ENCODE peak calls at places on chromosome X, in six cellular contexts. M, O, Z, Q, L and F are unnamed samples.

GRCh38 chrX:131752493-131753198 is 208.8 kb downstream of the OR13H1 start:
- DNase-seq in O (no peak), M (no peak), L (no peak), Z (peak; percentile 6), Q (peak; percentile 60), F (no peak)

GRCh38 chrX:12137982-12138365 is 299 bp upstream of the FRMPD4 start:
- DNase-seq in L (no peak), O (no peak), Q (peak; percentile 12), Z (no peak), M (no peak), F (peak; percentile 3)

GRCh38 chrX:96211953-96212352 is 472.7 kb upstream of the DIAPH2 start:
- DNase-seq in Q (no peak), M (no peak), L (peak; percentile 0), O (no peak), Z (no peak), F (no peak)

GRCh38 chrX:123771449-123772064 is 38.7 kb upstream of the THOC2 start:
- DNase-seq in Q (no peak), L (no peak), M (no peak), Z (no peak), O (no peak), F (no peak)

GRCh38 chrX:112968351-112969133 is 127.9 kb upstream of the AMOT start:
- DNase-seq in L (no peak), M (no peak), Q (peak; percentile 1), O (no peak), Z (no peak), F (no peak)

GRCh38 chrX:132612990-132613564 is 124.2 kb upstream of the MBNL3 start:
- DNase-seq in Z (no peak), M (peak; percentile 51), L (peak; percentile 47), Q (peak; percentile 61), O (peak; percentile 39), F (peak; percentile 46)

GRCh38 chrX:16114640-16115039 is 8.7 kb upstream of the GRPR start:
- DNase-seq in O (no peak), Z (no peak), L (peak; percentile 69), M (no peak), Q (no peak), F (no peak)

GRCh38 chrX:137071596-137071995 is 37.8 kb upstream of the GPR101 start:
- DNase-seq in Z (no peak), L (no peak), Q (no peak), O (no peak), M (no peak), F (no peak)

GRCh38 chrX:9532349-9532748 is 67.5 kb downstream of the TBL1X start:
- DNase-seq in M (no peak), Q (no peak), O (no peak), Z (no peak), L (no peak), F (no peak)

GRCh38 chrX:110026099-110026844 is 23.4 kb downstream of the TMEM164 start:
- DNase-seq in Q (peak; percentile 62), O (peak; percentile 9), M (no peak), Z (no peak), L (no peak), F (no peak)

GRCh38 chrX:12390301-12390700 is 252.0 kb downstream of the FRMPD4 start:
- DNase-seq in Q (no peak), L (peak; percentile 9), M (no peak), Z (no peak), O (no peak), F (no peak)

GRCh38 chrX:85111347-85111746 is 107.7 kb downstream of the APOOL start:
- DNase-seq in M (no peak), L (peak; percentile 15), Q (peak; percentile 32), Z (no peak), O (no peak), F (no peak)

GRCh38 chrX:86379209-86379608 is 231.0 kb downstream of the DACH2 start:
- DNase-seq in Q (no peak), Z (no peak), O (no peak), L (no peak), M (no peak), F (no peak)

GRCh38 chrX:111756486-111756885 is 75.5 kb downstream of the ALG13 start:
- DNase-seq in M (no peak), Z (no peak), Q (no peak), O (no peak), L (no peak), F (no peak)

GRCh38 chrX:148070504-148070877 is 89.4 kb downstream of the FMR1NB start:
- DNase-seq in M (no peak), Z (no peak), Q (no peak), L (no peak), O (no peak), F (no peak)

GRCh38 chrX:727738-728621 is 97.4 kb downstream of the SHOX start:
- DNase-seq in Z (no peak), Q (peak; percentile 36), M (peak; percentile 77), L (no peak), O (no peak), F (no peak)

GRCh38 chrX:73400136-73400748 is 46.6 kb upstream of the CDX4 start:
- DNase-seq in Q (peak; percentile 4), Z (no peak), L (no peak), O (no peak), M (no peak), F (no peak)

GRCh38 chrX:53421772-53422090 is 723 bp downstream of the SMC1A start:
- DNase-seq in Z (no peak), O (no peak), Q (no peak), M (no peak), L (no peak), F (no peak)

GRCh38 chrX:25034889-25035288 is 19.1 kb upstream of the ARX start:
- DNase-seq in M (no peak), O (no peak), Z (no peak), Q (peak; percentile 36), L (peak; percentile 28), F (no peak)

GRCh38 chrX:151974336-151975227 is at the start of gene GABRE:
- DNase-seq in Q (no peak), O (peak; percentile 32), M (peak; percentile 36), L (no peak), Z (no peak), F (peak; percentile 18)

GRCh38 chrX:46811101-46811500 is 25.7 kb upstream of the RP2 start:
- DNase-seq in M (no peak), L (no peak), Q (peak; percentile 32), O (no peak), Z (no peak), F (no peak)

GRCh38 chrX:150635952-150636351 is 57.2 kb upstream of the MTMR1 start:
- DNase-seq in Q (peak; percentile 76), M (no peak), L (peak; percentile 58), O (no peak), Z (no peak), F (no peak)

GRCh38 chrX:109537324-109537665 is 651 bp downstream of the NXT2 start:
- DNase-seq in L (peak; percentile 78), Q (peak; percentile 83), Z (no peak), M (no peak), O (peak; percentile 82), F (peak; percentile 2)

GRCh38 chrX:46208225-46208854 is 336.9 kb downstream of the ZNF674 start:
- DNase-seq in O (no peak), L (peak; percentile 3), M (no peak), Q (peak; percentile 60), Z (no peak), F (no peak)

GRCh38 chrX:39201305-39201990 is 400.2 kb downstream of the MID1IP1 start:
- DNase-seq in Z (no peak), L (no peak), O (no peak), Q (no peak), M (no peak), F (no peak)

GRCh38 chrX:14939644-14940043 is 66.4 kb downstream of the MOSPD2 start:
- DNase-seq in O (no peak), Z (no peak), L (no peak), Q (no peak), M (peak; percentile 12), F (no peak)

GRCh38 chrX:14936561-14936960 is 63.3 kb downstream of the MOSPD2 start:
- DNase-seq in O (no peak), L (peak; percentile 57), Q (peak; percentile 69), M (no peak), Z (no peak), F (no peak)

GRCh38 chrX:14932136-14932535 is 58.9 kb downstream of the MOSPD2 start:
- DNase-seq in O (no peak), L (no peak), Z (no peak), M (no peak), Q (no peak), F (no peak)

GRCh38 chrX:14934423-14934822 is 61.2 kb downstream of the MOSPD2 start:
- DNase-seq in Q (no peak), Z (no peak), M (no peak), O (no peak), L (no peak), F (no peak)
- TF ChIP-seq CTCF in Q (no peak), Z (no peak), M (no peak), O (no peak), L (no peak), F (no peak)

GRCh38 chrX:19987856-19988255 is 3.0 kb downstream of the BCLAF3 start:
- DNase-seq in Z (no peak), O (no peak), Q (no peak), L (no peak), M (no peak), F (no peak)
- TF ChIP-seq CTCF in Z (no peak), O (no peak), Q (no peak), L (no peak), M (no peak), F (no peak)

DNA sequence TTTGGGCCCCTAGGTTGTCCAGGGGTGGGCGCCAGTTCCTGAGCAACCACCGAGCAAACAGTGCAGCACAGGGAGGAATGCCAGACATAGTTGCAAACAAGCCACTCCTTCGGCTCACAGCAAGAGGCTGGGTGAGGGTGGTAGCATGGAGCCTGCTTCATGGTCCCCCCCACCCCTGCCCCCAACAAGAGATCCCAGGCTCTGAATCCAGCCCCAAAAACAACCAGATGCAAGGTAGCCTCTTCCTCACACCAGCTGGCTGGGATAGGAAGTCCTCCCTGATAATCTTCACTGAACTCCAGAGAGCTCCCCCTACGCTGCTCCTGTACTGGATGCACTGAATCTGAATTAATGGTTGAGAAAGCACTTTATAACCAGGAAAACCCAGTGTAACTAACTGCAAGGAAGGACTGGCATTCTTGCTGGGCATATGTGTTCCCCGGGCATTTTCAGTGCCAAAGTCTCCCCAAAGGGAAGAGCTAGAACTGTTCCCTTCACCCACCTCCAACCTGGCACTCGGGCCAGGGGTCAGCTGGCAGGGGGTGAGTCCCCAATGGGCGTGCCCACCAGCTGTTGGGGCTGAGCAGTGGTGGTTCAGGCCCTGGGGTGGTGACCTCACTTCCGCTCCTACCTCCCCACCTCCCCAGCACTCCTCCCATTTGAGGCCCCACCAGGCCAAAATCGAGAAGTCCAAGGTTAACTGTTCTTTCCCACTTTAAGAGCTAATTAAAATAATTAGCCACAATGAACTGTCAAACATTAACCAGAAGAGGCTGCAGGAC is 1.5 kb downstream of the ELF4 start:
- DNase-seq in L (no peak), Q (peak; percentile 44), O (no peak), Z (no peak), M (peak; percentile 14), F (no peak)
- TF ChIP-seq CTCF in L (no peak), Q (peak; percentile 34), O (no peak), Z (no peak), M (no peak), F (no peak)

DNA sequence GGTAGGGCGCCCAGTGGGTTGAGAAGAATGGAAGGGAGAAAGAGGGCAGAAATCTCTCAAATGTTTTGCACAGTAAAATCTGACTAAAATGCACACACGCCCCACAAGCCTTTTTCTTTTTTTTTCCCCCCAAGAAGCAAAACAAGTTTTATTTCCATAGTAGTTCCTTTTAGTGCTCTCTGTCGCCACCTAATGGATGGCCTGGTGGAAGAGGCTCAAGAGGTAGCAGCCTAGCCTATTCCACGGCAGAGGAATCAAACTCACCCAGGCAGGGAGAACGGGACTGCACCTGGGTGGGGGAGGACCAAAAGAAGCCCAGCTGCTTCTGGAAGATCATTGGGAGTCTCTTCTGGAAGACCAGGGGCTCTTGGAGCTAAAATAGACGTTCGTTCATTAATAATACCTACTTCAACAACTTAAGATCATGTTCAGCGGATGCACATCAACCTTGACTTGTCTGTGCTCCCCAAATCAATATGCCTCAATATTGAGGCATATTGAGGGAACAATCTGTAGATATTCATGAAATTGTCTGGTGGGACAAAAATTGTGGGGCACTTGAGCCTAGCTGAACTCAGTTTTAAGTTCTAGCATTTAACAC is 31.6 kb upstream of the IRAK1 start:
- DNase-seq in Z (peak; percentile 12), M (peak; percentile 65), O (peak; percentile 78), L (peak; percentile 64), Q (peak; percentile 70), F (peak; percentile 59)
- TF ChIP-seq CTCF in Z (peak; percentile 66), M (peak; percentile 40), O (peak; percentile 41), L (peak; percentile 61), Q (peak; percentile 74), F (no peak)